ENCODE peak calls at places on chromosomes 2 and 18, in ten cellular contexts. One of them, this sample, is unnamed.

GRCh38 chr2:230614913-230615332 is 97.7 kb upstream of the CAB39 start:
- DNase-seq in IMR-90: no peak
- DNase-seq in suprapubic skin: no peak
- DNase-seq in body of pancreas: no peak
- DNase-seq in NB4: no peak
- DNase-seq in prostate gland: no peak
- DNase-seq in stomach: peak; percentile 39
- DNase-seq in sigmoid colon: no peak
- DNase-seq in lower leg skin: no peak
- DNase-seq in heart left ventricle: no peak
- DNase-seq in this sample: peak; percentile 93

GRCh38 chr18:70075906-70076305 is 128.2 kb upstream of the CD226 start:
- DNase-seq in prostate gland: no peak
- DNase-seq in stomach: no peak
- DNase-seq in lower leg skin: no peak
- DNase-seq in suprapubic skin: no peak
- DNase-seq in IMR-90: no peak
- DNase-seq in heart left ventricle: no peak
- DNase-seq in sigmoid colon: no peak
- DNase-seq in body of pancreas: no peak
- DNase-seq in NB4: no peak
- DNase-seq in this sample: no peak

GRCh38 chr18:78698914-78699313 is 280.7 kb upstream of the SALL3 start:
- DNase-seq in prostate gland: no peak
- DNase-seq in suprapubic skin: peak; percentile 21
- DNase-seq in lower leg skin: peak; percentile 76
- DNase-seq in heart left ventricle: no peak
- DNase-seq in body of pancreas: no peak
- DNase-seq in NB4: no peak
- DNase-seq in IMR-90: no peak
- DNase-seq in sigmoid colon: peak; percentile 7
- DNase-seq in stomach: no peak
- DNase-seq in this sample: no peak

GRCh38 chr18:32468147-32468845 is 2.4 kb downstream of the GAREM1 start:
- DNase-seq in lower leg skin: no peak
- DNase-seq in stomach: no peak
- DNase-seq in prostate gland: no peak
- DNase-seq in heart left ventricle: no peak
- DNase-seq in body of pancreas: no peak
- DNase-seq in suprapubic skin: no peak
- DNase-seq in IMR-90: no peak
- DNase-seq in NB4: no peak
- DNase-seq in sigmoid colon: no peak
- DNase-seq in this sample: no peak

GRCh38 chr18:59150236-59150635 is 10.6 kb downstream of the SEC11C start:
- DNase-seq in lower leg skin: no peak
- DNase-seq in stomach: no peak
- DNase-seq in prostate gland: no peak
- DNase-seq in IMR-90: no peak
- DNase-seq in heart left ventricle: no peak
- DNase-seq in NB4: no peak
- DNase-seq in body of pancreas: no peak
- DNase-seq in sigmoid colon: no peak
- DNase-seq in suprapubic skin: no peak
- DNase-seq in this sample: no peak

GRCh38 chr2:112322919-112323318 is 47.5 kb downstream of the ZC3H6 start:
- DNase-seq in sigmoid colon: no peak
- DNase-seq in prostate gland: no peak
- DNase-seq in NB4: no peak
- DNase-seq in IMR-90: no peak
- DNase-seq in heart left ventricle: no peak
- DNase-seq in suprapubic skin: no peak
- DNase-seq in lower leg skin: no peak
- DNase-seq in stomach: no peak
- DNase-seq in body of pancreas: no peak
- DNase-seq in this sample: no peak

GRCh38 chr2:160583823-160584537 is 90.4 kb upstream of the RBMS1 start:
- DNase-seq in prostate gland: no peak
- DNase-seq in IMR-90: no peak
- DNase-seq in sigmoid colon: no peak
- DNase-seq in NB4: no peak
- DNase-seq in suprapubic skin: no peak
- DNase-seq in body of pancreas: no peak
- DNase-seq in lower leg skin: no peak
- DNase-seq in heart left ventricle: no peak
- DNase-seq in stomach: no peak
- DNase-seq in this sample: no peak

GRCh38 chr2:204127238-204127637 is 190.7 kb downstream of the ICOS start:
- DNase-seq in sigmoid colon: no peak
- DNase-seq in suprapubic skin: no peak
- DNase-seq in stomach: no peak
- DNase-seq in body of pancreas: no peak
- DNase-seq in prostate gland: no peak
- DNase-seq in IMR-90: no peak
- DNase-seq in NB4: peak; percentile 14
- DNase-seq in heart left ventricle: no peak
- DNase-seq in lower leg skin: no peak
- DNase-seq in this sample: no peak

GRCh38 chr2:142190805-142191204 is 60.0 kb upstream of the LRP1B start:
- DNase-seq in lower leg skin: no peak
- DNase-seq in stomach: no peak
- DNase-seq in NB4: no peak
- DNase-seq in IMR-90: peak; percentile 21
- DNase-seq in heart left ventricle: no peak
- DNase-seq in suprapubic skin: no peak
- DNase-seq in sigmoid colon: no peak
- DNase-seq in prostate gland: no peak
- DNase-seq in body of pancreas: no peak
- DNase-seq in this sample: no peak

GRCh38 chr2:5409925-5410360 is 282.2 kb upstream of the SOX11 start:
- DNase-seq in sigmoid colon: no peak
- DNase-seq in lower leg skin: no peak
- DNase-seq in NB4: no peak
- DNase-seq in IMR-90: no peak
- DNase-seq in prostate gland: no peak
- DNase-seq in heart left ventricle: no peak
- DNase-seq in body of pancreas: no peak
- DNase-seq in stomach: no peak
- DNase-seq in suprapubic skin: no peak
- DNase-seq in this sample: no peak

GRCh38 chr2:172928754-172929153 is 146.9 kb upstream of the MAP3K20 start:
- DNase-seq in prostate gland: no peak
- DNase-seq in body of pancreas: peak; percentile 22
- DNase-seq in heart left ventricle: no peak
- DNase-seq in lower leg skin: no peak
- DNase-seq in suprapubic skin: no peak
- DNase-seq in NB4: no peak
- DNase-seq in IMR-90: peak; percentile 92
- DNase-seq in stomach: no peak
- DNase-seq in sigmoid colon: no peak
- DNase-seq in this sample: no peak
- H3K4me3 ChIP-seq in prostate gland: no peak overlapping the region
- H3K4me3 ChIP-seq in body of pancreas: no peak overlapping the region
- H3K4me3 ChIP-seq in heart left ventricle: no peak overlapping the region
- H3K4me3 ChIP-seq in lower leg skin: no peak overlapping the region
- H3K4me3 ChIP-seq in suprapubic skin: no peak overlapping the region
- H3K4me3 ChIP-seq in NB4: no peak overlapping the region
- H3K4me3 ChIP-seq in IMR-90: no peak overlapping the region
- H3K4me3 ChIP-seq in stomach: peak overlapping the region; percentile 17
- H3K4me3 ChIP-seq in sigmoid colon: peak overlapping the region; percentile 3
- H3K4me3 ChIP-seq in this sample: no peak overlapping the region

GRCh38 chr2:10329880-10330699 is 27.4 kb downstream of the HPCAL1 start:
- DNase-seq in suprapubic skin: no peak
- DNase-seq in IMR-90: peak; percentile 67
- DNase-seq in body of pancreas: no peak
- DNase-seq in sigmoid colon: no peak
- DNase-seq in heart left ventricle: no peak
- DNase-seq in stomach: no peak
- DNase-seq in prostate gland: no peak
- DNase-seq in lower leg skin: no peak
- DNase-seq in NB4: no peak
- DNase-seq in this sample: peak; percentile 49

GRCh38 chr2:10331702-10332401 is 29.1 kb downstream of the HPCAL1 start:
- DNase-seq in body of pancreas: no peak
- DNase-seq in IMR-90: no peak
- DNase-seq in suprapubic skin: no peak
- DNase-seq in prostate gland: no peak
- DNase-seq in stomach: no peak
- DNase-seq in lower leg skin: no peak
- DNase-seq in sigmoid colon: no peak
- DNase-seq in heart left ventricle: peak; percentile 27
- DNase-seq in NB4: peak; percentile 91
- DNase-seq in this sample: no peak

GRCh38 chr2:10330700-10331032 is 28.0 kb downstream of the HPCAL1 start:
- DNase-seq in prostate gland: no peak
- DNase-seq in NB4: no peak
- DNase-seq in heart left ventricle: no peak
- DNase-seq in sigmoid colon: no peak
- DNase-seq in lower leg skin: no peak
- DNase-seq in body of pancreas: no peak
- DNase-seq in stomach: no peak
- DNase-seq in suprapubic skin: no peak
- DNase-seq in IMR-90: no peak
- DNase-seq in this sample: no peak

GRCh38 chr2:10332402-10333246 is 29.9 kb downstream of the HPCAL1 start:
- DNase-seq in suprapubic skin: no peak
- DNase-seq in prostate gland: no peak
- DNase-seq in sigmoid colon: no peak
- DNase-seq in NB4: no peak
- DNase-seq in lower leg skin: no peak
- DNase-seq in IMR-90: no peak
- DNase-seq in body of pancreas: no peak
- DNase-seq in stomach: no peak
- DNase-seq in heart left ventricle: no peak
- DNase-seq in this sample: no peak

DNA sequence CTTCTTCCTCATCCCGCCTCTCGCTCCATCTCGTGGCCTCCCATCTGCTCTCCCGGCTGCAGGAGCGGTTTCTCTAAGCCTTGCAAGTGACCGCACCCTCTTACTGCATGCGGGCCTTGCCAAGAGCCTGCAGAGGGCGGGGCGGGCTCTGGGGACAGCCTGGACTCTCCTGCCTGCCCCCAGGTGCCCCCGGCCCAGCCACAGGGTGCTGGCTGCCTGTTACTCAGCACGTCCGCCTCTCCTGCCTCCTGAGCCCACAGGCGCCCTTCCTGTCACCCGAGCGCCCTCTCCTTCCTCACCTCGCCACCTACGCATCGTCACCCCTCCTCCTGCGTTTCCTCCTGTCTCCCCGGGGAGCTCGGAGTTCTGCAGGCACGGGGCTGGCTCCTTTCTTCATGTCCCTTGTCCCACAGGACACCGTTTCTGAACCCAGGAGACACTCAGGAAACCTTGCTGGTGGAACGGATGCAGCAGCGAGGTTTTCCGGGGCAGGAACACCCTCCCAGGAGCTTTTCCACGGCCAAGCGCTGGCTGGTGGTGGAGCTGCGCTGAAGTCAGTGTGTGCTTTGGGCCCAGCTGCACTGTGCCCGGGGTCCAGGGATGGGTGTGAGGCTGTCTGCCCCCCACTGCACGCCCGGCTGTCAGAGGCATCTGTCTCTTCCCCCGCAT is 28.5 kb downstream of the HPCAL1 start:
- DNase-seq in heart left ventricle: peak; percentile 56
- DNase-seq in sigmoid colon: no peak
- DNase-seq in NB4: peak; percentile 92
- DNase-seq in IMR-90: no peak
- DNase-seq in lower leg skin: peak; percentile 88
- DNase-seq in stomach: peak; percentile 78
- DNase-seq in body of pancreas: no peak
- DNase-seq in suprapubic skin: no peak
- DNase-seq in prostate gland: no peak
- DNase-seq in this sample: peak; percentile 92
- TF ChIP-seq POLR2A in heart left ventricle: no peak
- TF ChIP-seq POLR2A in sigmoid colon: no peak
- TF ChIP-seq POLR2A in NB4: no peak
- TF ChIP-seq POLR2A in IMR-90: no peak
- TF ChIP-seq POLR2A in lower leg skin: no peak
- TF ChIP-seq POLR2A in stomach: no peak
- TF ChIP-seq POLR2A in body of pancreas: no peak
- TF ChIP-seq POLR2A in suprapubic skin: no peak
- TF ChIP-seq POLR2A in prostate gland: no peak
- TF ChIP-seq POLR2A in this sample: no peak

GRCh38 chr2:26049641-26050040 is 15.8 kb downstream of the RAB10 start:
- DNase-seq in suprapubic skin: no peak
- DNase-seq in heart left ventricle: no peak
- DNase-seq in NB4: no peak
- DNase-seq in sigmoid colon: no peak
- DNase-seq in lower leg skin: no peak
- DNase-seq in stomach: no peak
- DNase-seq in body of pancreas: no peak
- DNase-seq in IMR-90: no peak
- DNase-seq in prostate gland: no peak
- DNase-seq in this sample: no peak

GRCh38 chr2:26052731-26053130 is 18.8 kb downstream of the RAB10 start:
- DNase-seq in NB4: no peak
- DNase-seq in IMR-90: no peak
- DNase-seq in lower leg skin: no peak
- DNase-seq in prostate gland: no peak
- DNase-seq in stomach: no peak
- DNase-seq in heart left ventricle: no peak
- DNase-seq in sigmoid colon: no peak
- DNase-seq in suprapubic skin: no peak
- DNase-seq in body of pancreas: no peak
- DNase-seq in this sample: no peak

GRCh38 chr2:26043109-26043508 is 9.2 kb downstream of the RAB10 start:
- DNase-seq in heart left ventricle: no peak
- DNase-seq in IMR-90: no peak
- DNase-seq in sigmoid colon: no peak
- DNase-seq in prostate gland: no peak
- DNase-seq in NB4: no peak
- DNase-seq in body of pancreas: no peak
- DNase-seq in lower leg skin: no peak
- DNase-seq in stomach: no peak
- DNase-seq in suprapubic skin: no peak
- DNase-seq in this sample: no peak

GRCh38 chr2:26043862-26044736 is 10.2 kb downstream of the RAB10 start:
- DNase-seq in stomach: peak; percentile 49
- DNase-seq in lower leg skin: no peak
- DNase-seq in sigmoid colon: no peak
- DNase-seq in heart left ventricle: no peak
- DNase-seq in IMR-90: no peak
- DNase-seq in suprapubic skin: no peak
- DNase-seq in body of pancreas: peak; percentile 57
- DNase-seq in NB4: peak; percentile 51
- DNase-seq in prostate gland: no peak
- DNase-seq in this sample: peak; percentile 74

GRCh38 chr2:26048791-26049190 is 14.9 kb downstream of the RAB10 start:
- DNase-seq in suprapubic skin: no peak
- DNase-seq in heart left ventricle: no peak
- DNase-seq in prostate gland: no peak
- DNase-seq in body of pancreas: no peak
- DNase-seq in sigmoid colon: no peak
- DNase-seq in stomach: no peak
- DNase-seq in lower leg skin: no peak
- DNase-seq in NB4: no peak
- DNase-seq in IMR-90: no peak
- DNase-seq in this sample: no peak
- H3K4me3 ChIP-seq in suprapubic skin: no peak overlapping the region
- H3K4me3 ChIP-seq in heart left ventricle: no peak overlapping the region
- H3K4me3 ChIP-seq in prostate gland: no peak overlapping the region
- H3K4me3 ChIP-seq in body of pancreas: no peak overlapping the region
- H3K4me3 ChIP-seq in sigmoid colon: no peak overlapping the region
- H3K4me3 ChIP-seq in stomach: no peak overlapping the region
- H3K4me3 ChIP-seq in lower leg skin: no peak overlapping the region
- H3K4me3 ChIP-seq in NB4: no peak overlapping the region
- H3K4me3 ChIP-seq in IMR-90: no peak overlapping the region
- H3K4me3 ChIP-seq in this sample: no peak overlapping the region

GRCh38 chr2:178450574-178451429 is at the start of the genes PJVK and PRKRA:
- DNase-seq in suprapubic skin: peak; percentile 97
- DNase-seq in heart left ventricle: peak; percentile 97
- DNase-seq in sigmoid colon: peak; percentile 99
- DNase-seq in IMR-90: peak; percentile 97
- DNase-seq in NB4: peak; percentile 99
- DNase-seq in prostate gland: peak; percentile 97
- DNase-seq in lower leg skin: peak; percentile 99
- DNase-seq in body of pancreas: peak; percentile 98
- DNase-seq in stomach: peak; percentile 97
- DNase-seq in this sample: peak; percentile 98
- TF ChIP-seq POLR2A in suprapubic skin: peak; percentile 66
- TF ChIP-seq POLR2A in heart left ventricle: peak; percentile 94
- TF ChIP-seq POLR2A in sigmoid colon: peak; percentile 81
- TF ChIP-seq POLR2A in IMR-90: peak; percentile 90
- TF ChIP-seq POLR2A in NB4: peak; percentile 75
- TF ChIP-seq POLR2A in prostate gland: peak; percentile 94
- TF ChIP-seq POLR2A in lower leg skin: no peak
- TF ChIP-seq POLR2A in body of pancreas: peak; percentile 97
- TF ChIP-seq POLR2A in stomach: no peak
- TF ChIP-seq POLR2A in this sample: peak; percentile 90

This sample was measured in Peyer's patch.